ENCODE peak calls at places on chromosomes 3 and 15, in seven cellular contexts. C is CD4-positive, alpha-beta memory T cell; D is psoas muscle; Z is lower lobe of right lung; F is AG04450; Q is colonic mucosa; B is tibial nerve. P is an unnamed sample.

GRCh38 chr3:128051459-128051836 is 789 bp upstream of the SEC61A1 start:
- DNase-seq in D (no peak), Q (no peak), Z (no peak), B (no peak), F (no peak), C (no peak), P (no peak)

GRCh38 chr3:160163259-160163878 is 61.9 kb upstream of the C3orf80 start:
- DNase-seq in Q (no peak), D (no peak), F (peak; percentile 15), C (no peak), Z (no peak), B (no peak), P (no peak)

GRCh38 chr15:52649686-52650085 is 29.5 kb downstream of the ATOSA start:
- DNase-seq in Z (no peak), D (no peak), C (no peak), F (no peak), Q (no peak), B (no peak), P (no peak)

GRCh38 chr3:119098620-119099222 is 47.2 kb upstream of the TEX55 start:
- DNase-seq in D (no peak), C (peak; percentile 35), Q (no peak), F (peak; percentile 3), Z (no peak), B (peak; percentile 41), P (no peak)

GRCh38 chr15:74350295-74351275 is 16.9 kb downstream of the CYP11A1 start:
- DNase-seq in D (no peak), Q (no peak), F (no peak), B (no peak), Z (no peak), C (no peak), P (no peak)

GRCh38 chr3:197007296-197007940 is 22.2 kb downstream of the MELTF start:
- DNase-seq in F (no peak), C (no peak), B (no peak), Z (no peak), D (no peak), Q (no peak), P (no peak)

GRCh38 chr3:38533285-38533994 is 37.3 kb downstream of the EXOG start:
- DNase-seq in Z (no peak), C (no peak), Q (no peak), B (no peak), D (no peak), F (no peak), P (no peak)

GRCh38 chr3:125683067-125683844 is 88.0 kb upstream of the OSBPL11 start:
- DNase-seq in Z (no peak), D (no peak), Q (no peak), B (no peak), C (no peak), F (no peak), P (no peak)

GRCh38 chr15:66707310-66708160 is 5.5 kb downstream of the SMAD6 start:
- DNase-seq in B (no peak), Q (peak; percentile 46), F (no peak), D (no peak), C (no peak), Z (no peak), P (no peak)

GRCh38 chr15:85786778-85787114 is 8.0 kb downstream of the KLHL25 start:
- DNase-seq in F (no peak), D (no peak), C (no peak), B (no peak), Z (no peak), Q (no peak), P (no peak)

GRCh38 chr15:52331490-52332240 is 36.1 kb upstream of the MYO5C start:
- DNase-seq in Q (no peak), C (peak; percentile 74), D (no peak), Z (no peak), B (no peak), F (no peak), P (peak; percentile 12)

GRCh38 chr3:171001957-171002694 is 24.4 kb downstream of the SLC2A2 start:
- DNase-seq in F (no peak), Z (no peak), Q (peak; percentile 46), D (no peak), B (no peak), C (no peak), P (no peak)

GRCh38 chr15:77518458-77518857 is 97.8 kb downstream of the HMG20A start:
- DNase-seq in Z (no peak), F (no peak), D (no peak), Q (no peak), B (no peak), C (no peak), P (no peak)

GRCh38 chr15:92019706-92020105 is 166.2 kb downstream of the SLCO3A1 start:
- DNase-seq in B (no peak), F (no peak), C (no peak), D (no peak), Z (no peak), Q (no peak), P (no peak)

GRCh38 chr3:88879905-88880304 is 227.5 kb upstream of the EPHA3 start:
- DNase-seq in D (no peak), B (no peak), Q (no peak), Z (no peak), F (no peak), C (no peak), P (no peak)

GRCh38 chr3:173932624-173933023 is 535.1 kb downstream of the NLGN1 start:
- DNase-seq in Q (no peak), D (no peak), Z (no peak), C (no peak), F (no peak), B (no peak), P (no peak)

GRCh38 chr3:185815391-185816282 is 9.2 kb downstream of the IGF2BP2 start:
- DNase-seq in Z (no peak), B (no peak), F (no peak), C (no peak), D (no peak), Q (no peak), P (no peak)

GRCh38 chr3:141575879-141576743 is 89.3 kb downstream of the RASA2 start:
- DNase-seq in Q (no peak), Z (no peak), D (no peak), F (no peak), B (no peak), C (peak; percentile 16), P (no peak)

GRCh38 chr3:70754314-70754713 is 441.9 kb upstream of the MDFIC2 start:
- DNase-seq in Z (no peak), D (no peak), Q (no peak), F (no peak), C (no peak), B (no peak), P (no peak)

DNA sequence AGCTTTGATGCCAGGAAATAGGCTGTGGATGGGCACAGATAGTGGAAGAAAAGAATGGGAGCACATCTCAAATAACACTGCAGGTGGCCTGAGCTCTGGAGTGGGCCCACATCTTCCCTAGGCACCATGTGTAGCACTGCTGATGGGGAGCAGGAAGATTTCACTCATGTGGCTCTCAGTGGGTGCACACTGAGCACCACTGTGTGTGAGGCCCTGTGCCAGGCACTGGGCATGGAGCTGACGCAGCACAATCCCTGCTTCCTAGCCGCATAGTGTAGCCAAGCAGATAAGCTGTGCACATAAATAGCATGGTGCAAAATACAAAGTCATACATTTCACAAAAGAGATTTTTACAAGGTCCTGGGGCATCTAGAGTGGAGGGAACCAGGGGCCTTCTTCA is 101.6 kb downstream of the MOBP start:
- DNase-seq in Q (no peak), D (no peak), C (no peak), Z (no peak), B (no peak), F (no peak), P (no peak)
- H3K9me3 ChIP-seq in Q (no peaks in the 10 kb centered on the region), D (no peaks in the 10 kb centered on the region), C (no peaks in the 10 kb centered on the region), Z (no peaks in the 10 kb centered on the region), B (no peaks in the 10 kb centered on the region), F (no peaks in the 10 kb centered on the region), P (no peaks in the 10 kb centered on the region)

DNA sequence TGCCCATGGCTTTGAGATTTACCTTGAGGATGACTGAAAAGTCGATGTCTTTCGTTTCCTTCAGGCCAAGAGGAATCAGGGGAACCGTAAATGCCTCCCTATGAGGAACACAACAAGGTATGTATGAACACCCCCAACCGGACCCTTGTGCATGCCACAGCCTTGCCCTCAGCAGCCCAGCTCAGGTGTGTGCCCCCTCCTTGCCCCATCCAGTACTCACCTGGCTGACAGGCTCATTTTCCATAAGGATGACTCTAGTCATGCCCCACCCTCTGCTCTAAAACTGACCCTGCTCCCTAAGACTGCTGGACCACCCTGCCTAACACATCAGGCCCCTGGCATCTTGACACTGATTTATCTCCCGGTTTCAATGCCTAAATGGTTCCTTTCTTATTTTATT is 270.0 kb downstream of the GOLGA6L6 start:
- DNase-seq in Q (no peak), D (no peak), B (no peak), Z (no peak), F (no peak), C (no peak), P (no peak)
- H3K9me3 ChIP-seq in Q (peaks cover 6% of the 10 kb centered on the region), D (peaks cover 4% of the 10 kb centered on the region), B (no peaks in the 10 kb centered on the region), Z (no peaks in the 10 kb centered on the region), F (peaks cover 85% of the 10 kb centered on the region), C (no peaks in the 10 kb centered on the region), P (no peaks in the 10 kb centered on the region)

GRCh38 chr3:7396534-7396933 is 535.6 kb downstream of the GRM7 start:
- DNase-seq in B (no peak), D (no peak), Z (no peak), C (no peak), Q (no peak), F (no peak), P (no peak)
- H3K9me3 ChIP-seq in B (no peaks in the 10 kb centered on the region), D (no peaks in the 10 kb centered on the region), Z (no peaks in the 10 kb centered on the region), C (no peaks in the 10 kb centered on the region), Q (no peaks in the 10 kb centered on the region), F (peaks cover 21% of the 10 kb centered on the region), P (no peaks in the 10 kb centered on the region)

DNA sequence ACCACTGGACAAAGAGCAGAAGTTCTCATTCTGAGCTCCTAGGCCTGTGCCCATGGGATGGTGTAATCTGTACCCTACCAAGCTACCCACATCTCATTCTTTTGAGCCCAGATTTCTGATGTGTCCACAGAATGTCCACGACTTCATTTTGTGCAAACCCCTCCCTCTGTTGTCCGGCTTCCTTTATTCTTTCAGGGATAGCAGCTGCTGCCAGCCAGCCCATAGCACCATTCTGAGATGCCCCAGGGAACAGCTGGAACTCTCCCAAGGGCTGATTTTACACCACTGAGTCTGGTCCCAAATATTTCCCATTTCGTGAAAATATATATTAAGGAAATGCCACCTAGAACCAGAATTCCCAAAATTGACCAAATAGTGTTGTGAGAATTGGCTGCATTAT is 236.6 kb downstream of the SATB1 start:
- DNase-seq in F (no peak), C (no peak), Q (no peak), B (no peak), D (no peak), Z (no peak), P (no peak)
- H3K9me3 ChIP-seq in F (no peaks in the 10 kb centered on the region), C (no peaks in the 10 kb centered on the region), Q (no peaks in the 10 kb centered on the region), B (no peaks in the 10 kb centered on the region), D (no peaks in the 10 kb centered on the region), Z (no peaks in the 10 kb centered on the region), P (no peaks in the 10 kb centered on the region)

DNA sequence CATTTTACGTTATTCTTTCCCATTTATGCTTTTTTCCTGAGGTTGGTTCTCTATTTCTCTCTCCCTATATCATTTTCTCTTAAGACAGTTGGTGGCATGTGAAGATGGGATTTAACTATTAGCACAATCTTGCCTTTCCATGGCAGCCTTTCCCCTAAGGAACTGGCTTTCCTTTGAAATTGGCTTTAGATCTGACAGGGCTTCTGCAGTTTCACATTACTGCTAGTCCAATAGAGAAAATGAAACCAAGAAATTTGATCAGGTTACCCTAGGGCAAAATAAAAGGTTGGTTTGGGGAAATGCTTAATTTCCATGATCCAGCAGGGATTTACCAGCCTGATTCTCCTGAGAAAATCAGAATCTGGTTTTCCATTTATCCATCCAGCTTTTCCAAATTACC is 22.7 kb upstream of the CHL1 start:
- DNase-seq in Q (no peak), F (no peak), Z (no peak), D (no peak), B (no peak), C (no peak), P (no peak)
- H3K9me3 ChIP-seq in Q (no peaks in the 10 kb centered on the region), F (no peaks in the 10 kb centered on the region), Z (no peaks in the 10 kb centered on the region), D (no peaks in the 10 kb centered on the region), B (no peaks in the 10 kb centered on the region), C (no peaks in the 10 kb centered on the region), P (no peaks in the 10 kb centered on the region)

GRCh38 chr15:95371664-95372063 is 958.8 kb upstream of the NR2F2 start:
- DNase-seq in D (no peak), F (no peak), Z (no peak), Q (no peak), B (no peak), C (no peak), P (no peak)
- H3K9me3 ChIP-seq in D (no peaks in the 10 kb centered on the region), F (no peaks in the 10 kb centered on the region), Z (no peaks in the 10 kb centered on the region), Q (no peaks in the 10 kb centered on the region), B (no peaks in the 10 kb centered on the region), C (no peaks in the 10 kb centered on the region), P (no peaks in the 10 kb centered on the region)

P was measured in effector memory CD4-positive, alpha-beta T cell.